ENCODE peak calls at places on chromosome 2, in nine cellular contexts. L is Caco-2, Q is choroid plexus epithelial cell, H is right atrium auricular region, P is ascending aorta, E is fibroblast of the aortic adventitia, T is IMR-90, M is brain microvascular endothelial cell, U is endothelial cell of umbilical vein. W is an unnamed sample.

GRCh38 chr2:158666969-158667368 is 128.1 kb upstream of the DAPL1 start:
- DNase-seq in L (no peak), Q (no peak), H (no peak), P (no peak), E (no peak), T (no peak), M (no peak), U (no peak), W (no peak)

GRCh38 chr2:205965707-205966106 is 120.3 kb downstream of the INO80D start:
- DNase-seq in L (no peak), Q (no peak), H (no peak), P (no peak), E (no peak), T (no peak), M (no peak), U (no peak), W (no peak)

GRCh38 chr2:2291500-2292260 is 39.4 kb downstream of the MYT1L start:
- DNase-seq in L (no peak), Q (peak; percentile 17), H (no peak), P (no peak), E (no peak), T (no peak), M (no peak), U (no peak), W (no peak)

GRCh38 chr2:48045613-48046012 is 139.3 kb upstream of the FBXO11 start:
- DNase-seq in L (no peak), Q (no peak), H (no peak), P (no peak), E (no peak), T (no peak), M (no peak), U (no peak), W (no peak)

GRCh38 chr2:137009953-137010352 is 244.6 kb downstream of the THSD7B start:
- DNase-seq in L (no peak), Q (no peak), H (no peak), P (no peak), E (no peak), T (no peak), M (no peak), U (no peak), W (no peak)

GRCh38 chr2:241173557-241173956 is 14.9 kb upstream of the ANO7 start:
- DNase-seq in L (no peak), Q (no peak), H (no peak), P (no peak), E (no peak), T (no peak), M (no peak), U (no peak), W (no peak)

GRCh38 chr2:25129901-25130520 is 38.4 kb downstream of the POMC start:
- DNase-seq in L (no peak), Q (no peak), H (no peak), P (no peak), E (no peak), T (no peak), M (no peak), U (no peak), W (no peak)

GRCh38 chr2:238351315-238351714 is 31.0 kb downstream of the TRAF3IP1 start:
- DNase-seq in L (no peak), Q (no peak), H (no peak), P (no peak), E (no peak), T (no peak), M (no peak), U (no peak), W (no peak)

GRCh38 chr2:69088471-69088870 is 75.5 kb downstream of the ANTXR1 start:
- DNase-seq in L (no peak), Q (no peak), H (no peak), P (no peak), E (peak; percentile 74), T (peak; percentile 34), M (no peak), U (no peak), W (no peak)

GRCh38 chr2:205609036-205609607 is 73.2 kb upstream of the NRP2 start:
- DNase-seq in L (no peak), Q (no peak), H (no peak), P (no peak), E (no peak), T (peak; percentile 46), M (no peak), U (no peak), W (no peak)

GRCh38 chr2:236171213-236172201 is 3.3 kb upstream of the GBX2 start:
- DNase-seq in L (no peak), Q (no peak), H (no peak), P (no peak), E (no peak), T (no peak), M (no peak), U (no peak), W (no peak)

GRCh38 chr2:241846406-241846805 is 12.3 kb downstream of the PDCD1 start:
- DNase-seq in L (no peak), Q (no peak), H (no peak), P (no peak), E (no peak), T (no peak), M (no peak), U (no peak), W (no peak)

GRCh38 chr2:141348481-141348880 is 782.3 kb downstream of the LRP1B start:
- DNase-seq in L (no peak), Q (no peak), H (no peak), P (no peak), E (peak; percentile 28), T (peak; percentile 78), M (no peak), U (no peak), W (no peak)

GRCh38 chr2:118388771-118389170 is 300.5 kb downstream of the INSIG2 start:
- DNase-seq in L (no peak), Q (peak; percentile 28), H (no peak), P (no peak), E (peak; percentile 63), T (peak; percentile 74), M (peak; percentile 34), U (no peak), W (peak; percentile 81)

GRCh38 chr2:51068237-51068636 is 36.3 kb upstream of the NRXN1 start:
- DNase-seq in L (no peak), Q (no peak), H (no peak), P (no peak), E (no peak), T (no peak), M (no peak), U (no peak), W (no peak)

GRCh38 chr2:143629344-143629743 is 500.1 kb downstream of the ARHGAP15 start:
- DNase-seq in L (no peak), Q (peak; percentile 81), H (no peak), P (no peak), E (no peak), T (peak; percentile 63), M (peak; percentile 53), U (no peak), W (no peak)

GRCh38 chr2:187054501-187055319 is 205.7 kb upstream of the ZSWIM2 start:
- DNase-seq in L (no peak), Q (no peak), H (no peak), P (no peak), E (no peak), T (no peak), M (no peak), U (peak; percentile 4), W (no peak)
- TF ChIP-seq CTCF in L (no peak), Q (peak; percentile 27), H (no peak), P (no peak), E (no peak), T (no peak), M (peak; percentile 43), U (no peak), W (no peak)

DNA sequence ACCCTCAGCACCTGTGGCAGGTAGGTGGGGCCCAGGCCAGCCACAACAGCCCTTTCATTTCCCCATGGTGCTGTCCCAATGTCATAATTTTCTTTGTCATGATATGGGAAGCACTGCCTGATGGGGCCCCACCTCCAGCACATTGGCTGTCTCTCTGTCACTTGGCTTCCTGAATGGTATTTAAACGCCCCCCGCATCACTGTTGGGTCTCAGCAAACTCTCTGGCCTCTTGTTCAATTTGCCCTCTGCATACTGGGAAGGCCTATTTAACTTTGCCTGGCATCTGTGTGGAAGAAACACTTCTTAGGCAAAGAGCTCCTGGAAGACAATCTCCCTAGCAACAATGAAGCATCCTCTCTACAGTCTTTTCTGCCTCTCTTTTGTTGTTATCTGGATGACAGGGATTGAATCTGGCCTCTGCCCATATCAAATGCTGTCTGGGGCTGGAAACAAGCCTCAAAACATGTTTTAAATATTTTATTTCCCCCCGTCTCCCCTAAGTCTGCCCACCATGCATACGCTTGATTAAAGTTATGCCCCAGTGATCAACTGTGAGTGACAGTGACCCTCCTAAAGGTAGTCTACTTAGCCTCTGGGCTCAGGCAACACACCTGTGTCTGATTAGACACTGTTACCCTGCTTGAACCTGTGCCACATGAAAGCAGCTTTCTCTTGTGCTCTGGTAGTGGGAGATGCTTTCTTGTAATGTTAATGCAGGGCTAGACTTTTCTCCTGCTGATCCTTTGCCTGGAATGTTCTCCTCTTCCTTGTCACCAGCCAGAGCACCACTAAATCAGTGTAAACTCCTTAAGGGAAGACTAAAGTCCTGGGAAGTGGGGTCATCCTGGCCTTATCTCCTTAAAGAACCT is 35.0 kb downstream of the CDC42EP3 start:
- DNase-seq in L (no peak), Q (no peak), H (no peak), P (no peak), E (no peak), T (no peak), M (no peak), U (no peak), W (no peak)
- H3K4me3 ChIP-seq in L (no peak overlapping the region), Q (no peak overlapping the region), H (no peak overlapping the region), P (no peak overlapping the region), E (no peak overlapping the region), T (no peak overlapping the region), M (no peak overlapping the region), U (no peak overlapping the region), W (no peak overlapping the region)

GRCh38 chr2:223674998-223675609 is 72.9 kb upstream of the SCG2 start:
- DNase-seq in L (peak; percentile 52), Q (peak; percentile 77), H (no peak), P (no peak), E (peak; percentile 73), T (peak; percentile 54), M (peak; percentile 56), U (peak; percentile 69), W (peak; percentile 38)
- TF ChIP-seq CTCF in L (peak; percentile 97), Q (peak; percentile 82), H (peak; percentile 62), P (peak; percentile 22), E (peak; percentile 86), T (peak; percentile 71), M (peak; percentile 84), U (peak; percentile 60), W (peak; percentile 82)

GRCh38 chr2:176658708-176659107 is 389.5 kb downstream of the MTX2 start:
- DNase-seq in L (no peak), Q (no peak), H (no peak), P (no peak), E (no peak), T (no peak), M (no peak), U (no peak), W (no peak)
- H3K4me3 ChIP-seq in L (no peak overlapping the region), Q (no peak overlapping the region), H (no peak overlapping the region), P (no peak overlapping the region), E (no peak overlapping the region), T (no peak overlapping the region), M (no peak overlapping the region), U (no peak overlapping the region), W (no peak overlapping the region)

DNA sequence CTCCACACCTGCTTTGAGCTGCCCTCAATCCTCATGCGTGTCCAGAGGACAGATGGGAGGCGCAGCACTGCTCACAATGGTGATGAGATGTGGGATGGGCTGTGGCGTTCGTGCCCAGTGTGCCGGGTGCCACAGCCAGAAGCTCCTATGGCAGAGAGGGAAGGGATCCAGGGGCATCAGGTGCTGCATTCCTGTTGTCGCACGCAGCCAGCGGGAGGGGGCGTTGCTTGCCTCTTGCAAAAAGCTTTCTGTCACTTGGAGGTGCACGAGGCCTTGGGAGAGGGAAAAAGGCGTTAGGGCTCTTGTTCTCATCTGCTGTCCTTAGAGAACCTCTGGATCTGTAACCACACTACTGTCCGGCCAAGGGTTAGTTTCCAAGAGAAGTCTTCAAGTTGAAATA is 29.2 kb upstream of the ALLC start:
- DNase-seq in L (peak; percentile 47), Q (peak; percentile 24), H (no peak), P (no peak), E (no peak), T (no peak), M (no peak), U (no peak), W (no peak)
- TF ChIP-seq CTCF in L (peak; percentile 51), Q (peak; percentile 24), H (no peak), P (no peak), E (no peak), T (peak; percentile 8), M (no peak), U (no peak), W (peak; percentile 31)